ENCODE peak calls at places on chromosomes 5 and 9, in nine cellular contexts. J, Z, K, A, C, P, S, R and D are unnamed samples.
A peak's percentile ranks its signal among the peaks of the same experiment; 100 is the strongest.

GRCh38 chr9:117355542-117355941 is 59.3 kb downstream of the ASTN2 start:
- DNase-seq in J (no peak), Z (no peak), K (no peak), A (no peak), C (no peak), P (no peak), S (no peak), R (no peak), D (no peak)

GRCh38 chr5:8826491-8826890 is 719.4 kb downstream of the SEMA5A start:
- DNase-seq in J (no peak), Z (no peak), K (no peak), A (no peak), C (no peak), P (no peak), S (no peak), R (no peak), D (no peak)

GRCh38 chr5:78300464-78301045 is 6.1 kb upstream of the AP3B1 start:
- DNase-seq in J (no peak), Z (no peak), K (no peak), A (peak; percentile 23), C (no peak), P (no peak), S (no peak), R (peak; percentile 47), D (no peak)

GRCh38 chr9:91994422-91994821 is 44.4 kb upstream of the ROR2 start:
- DNase-seq in J (no peak), Z (no peak), K (no peak), A (no peak), C (no peak), P (no peak), S (no peak), R (no peak), D (no peak)

GRCh38 chr5:148541054-148541835 is 113.1 kb downstream of the HTR4 start:
- DNase-seq in J (no peak), Z (no peak), K (no peak), A (no peak), C (no peak), P (no peak), S (no peak), R (no peak), D (no peak)

GRCh38 chr5:172770374-172770674 is 671 bp downstream of the DUSP1 start:
- DNase-seq in J (peak; percentile 60), Z (no peak), K (no peak), A (no peak), C (peak; percentile 65), P (no peak), S (peak; percentile 94), R (peak; percentile 47), D (no peak)

GRCh38 chr5:154562244-154562861 is 84.3 kb upstream of the HAND1 start:
- DNase-seq in J (no peak), Z (peak; percentile 32), K (no peak), A (no peak), C (no peak), P (no peak), S (no peak), R (no peak), D (no peak)

GRCh38 chr5:105882956-105883481 is 1787.7 kb downstream of the EFNA5 start:
- DNase-seq in J (no peak), Z (no peak), K (no peak), A (no peak), C (no peak), P (no peak), S (peak; percentile 23), R (no peak), D (no peak)

GRCh38 chr9:125910286-125910685 is 163.1 kb downstream of the PBX3 start:
- DNase-seq in J (no peak), Z (no peak), K (no peak), A (no peak), C (no peak), P (no peak), S (no peak), R (no peak), D (no peak)

GRCh38 chr5:52988335-52989024 is 672 bp upstream of the ITGA2 start:
- DNase-seq in J (no peak), Z (no peak), K (no peak), A (no peak), C (no peak), P (peak; percentile 10), S (no peak), R (no peak), D (no peak)

GRCh38 chr5:108727154-108727638 is 20.5 kb upstream of the FER start:
- DNase-seq in J (no peak), Z (peak; percentile 48), K (peak; percentile 31), A (peak; percentile 24), C (peak; percentile 36), P (no peak), S (no peak), R (peak; percentile 69), D (no peak)

GRCh38 chr5:149526855-149527590 is 24.2 kb downstream of the CSNK1A1 start:
- DNase-seq in J (no peak), Z (no peak), K (no peak), A (no peak), C (no peak), P (no peak), S (no peak), R (no peak), D (no peak)

GRCh38 chr9:134509306-134509705 is 132.3 kb upstream of the COL5A1 start:
- DNase-seq in J (no peak), Z (no peak), K (no peak), A (no peak), C (no peak), P (no peak), S (no peak), R (no peak), D (no peak)

GRCh38 chr9:36742264-36742663 is 169.6 kb downstream of the MELK start:
- DNase-seq in J (no peak), Z (no peak), K (no peak), A (no peak), C (no peak), P (no peak), S (no peak), R (no peak), D (no peak)

GRCh38 chr9:135156525-135157510 is 69.3 kb downstream of the OLFM1 start:
- DNase-seq in J (no peak), Z (peak; percentile 62), K (peak; percentile 93), A (peak; percentile 7), C (peak; percentile 64), P (peak; percentile 33), S (no peak), R (peak; percentile 29), D (no peak)

GRCh38 chr9:22469928-22470544 is 23.4 kb downstream of the DMRTA1 start:
- DNase-seq in J (no peak), Z (peak; percentile 13), K (peak; percentile 73), A (peak; percentile 13), C (peak; percentile 23), P (peak; percentile 30), S (no peak), R (peak; percentile 41), D (no peak)

GRCh38 chr9:83523684-83524083 is 14.5 kb downstream of the FRMD3 start:
- DNase-seq in J (no peak), Z (no peak), K (no peak), A (no peak), C (no peak), P (no peak), S (no peak), R (no peak), D (no peak)

GRCh38 chr5:168300377-168301182 is 9.1 kb downstream of the WWC1 start:
- DNase-seq in J (no peak), Z (peak; percentile 65), K (no peak), A (no peak), C (no peak), P (no peak), S (no peak), R (no peak), D (no peak)
- H3K27ac ChIP-seq in J (no peak overlapping the region), Z (peak overlapping the region; percentile 1), K (no peak overlapping the region), A (no peak overlapping the region), C (no peak overlapping the region), P (peak overlapping the region; percentile 92), S (no peak overlapping the region), R (no peak overlapping the region), D (peak overlapping the region; percentile 55)

GRCh38 chr9:21251638-21252037 is 11.8 kb upstream of the IFNA14 start:
- DNase-seq in J (no peak), Z (no peak), K (peak; percentile 8), A (no peak), C (no peak), P (no peak), S (no peak), R (no peak), D (no peak)
- H3K27ac ChIP-seq in J (no peak overlapping the region), Z (no peak overlapping the region), K (no peak overlapping the region), A (no peak overlapping the region), C (no peak overlapping the region), P (no peak overlapping the region), S (no peak overlapping the region), R (no peak overlapping the region), D (no peak overlapping the region)

DNA sequence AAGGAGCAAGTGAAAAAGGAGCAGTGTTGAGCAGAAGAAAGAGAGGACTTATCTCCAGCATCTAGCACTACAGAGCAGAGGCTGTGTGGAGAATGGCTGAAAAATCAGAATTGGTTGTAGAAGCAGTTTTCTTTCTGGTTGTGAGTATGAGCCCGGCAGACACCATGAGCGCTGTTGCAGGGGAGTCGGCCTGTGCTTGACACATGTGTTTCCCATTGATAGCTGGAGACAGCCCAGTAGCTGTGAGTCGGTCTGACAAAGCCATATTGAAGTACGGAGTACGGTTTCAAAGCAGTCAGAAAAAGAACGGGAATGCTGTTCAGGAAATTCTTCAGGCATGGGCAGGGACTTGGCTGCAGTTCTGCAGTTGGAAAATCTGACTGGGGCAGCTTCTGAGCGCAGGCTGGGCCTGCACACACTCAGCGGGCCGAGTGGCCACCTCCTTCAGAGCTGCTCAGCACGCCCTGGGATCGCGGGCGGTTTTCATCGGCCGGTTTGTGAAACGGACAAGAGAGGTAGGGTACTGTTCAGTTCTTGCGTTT is at the start of gene SGCD:
- DNase-seq in J (peak; percentile 53), Z (peak; percentile 15), K (peak; percentile 46), A (peak; percentile 90), C (peak; percentile 60), P (peak; percentile 40), S (no peak), R (peak; percentile 89), D (peak; percentile 53)
- H3K27ac ChIP-seq in J (peak within 1 kb of the TSS; percentile 77), Z (no peak within 1 kb of the TSS), K (peak within 1 kb of the TSS; percentile 69), A (peak within 1 kb of the TSS; percentile 89), C (peak within 1 kb of the TSS; percentile 58), P (peak within 1 kb of the TSS; percentile 65), S (no peak within 1 kb of the TSS), R (peak within 1 kb of the TSS; percentile 38), D (peak within 1 kb of the TSS; percentile 58)

GRCh38 chr5:14914603-14915277 is 43.2 kb upstream of the ANKH start:
- DNase-seq in J (no peak), Z (no peak), K (no peak), A (peak; percentile 79), C (no peak), P (no peak), S (no peak), R (peak; percentile 42), D (no peak)

GRCh38 chr5:14913141-14913540 is 41.6 kb upstream of the ANKH start:
- DNase-seq in J (no peak), Z (no peak), K (no peak), A (no peak), C (no peak), P (no peak), S (no peak), R (no peak), D (no peak)

GRCh38 chr5:14917719-14918118 is 46.1 kb upstream of the ANKH start:
- DNase-seq in J (no peak), Z (no peak), K (no peak), A (peak; percentile 17), C (no peak), P (no peak), S (no peak), R (no peak), D (no peak)

GRCh38 chr5:14914193-14914592 is 42.6 kb upstream of the ANKH start:
- DNase-seq in J (no peak), Z (no peak), K (no peak), A (no peak), C (no peak), P (no peak), S (no peak), R (no peak), D (no peak)

GRCh38 chr5:14915291-14915976 is 43.9 kb upstream of the ANKH start:
- DNase-seq in J (no peak), Z (no peak), K (peak; percentile 22), A (peak; percentile 51), C (no peak), P (no peak), S (no peak), R (peak; percentile 39), D (no peak)
- H3K27ac ChIP-seq in J (no peak overlapping the region), Z (no peak overlapping the region), K (peak overlapping the region; percentile 44), A (no peak overlapping the region), C (no peak overlapping the region), P (no peak overlapping the region), S (no peak overlapping the region), R (no peak overlapping the region), D (no peak overlapping the region)